ENCODE peak calls at places on chromosomes 3 and 15, in four cellular contexts. One of them, this sample, is unnamed.
A peak's percentile ranks its signal among the peaks of the same experiment; 100 is the strongest.

GRCh38 chr3:43059456-43059855 is 46.4 kb downstream of the POMGNT2 start:
- DNase-seq in amygdala: no peak
- DNase-seq in NCI-H146: no peak
- DNase-seq in EL: no peak
- DNase-seq in this sample: no peak

GRCh38 chr3:128663151-128663550 is 12.5 kb upstream of the RPN1 start:
- DNase-seq in amygdala: no peak
- DNase-seq in NCI-H146: no peak
- DNase-seq in EL: no peak
- DNase-seq in this sample: no peak

GRCh38 chr15:75307778-75308390 is 25.2 kb downstream of the GOLGA6D start:
- DNase-seq in amygdala: no peak
- DNase-seq in NCI-H146: peak; percentile 52
- DNase-seq in EL: peak; percentile 34
- DNase-seq in this sample: no peak

GRCh38 chr15:29747837-29748417 is 74.3 kb downstream of the TJP1 start:
- DNase-seq in amygdala: no peak
- DNase-seq in NCI-H146: no peak
- DNase-seq in EL: peak; percentile 13
- DNase-seq in this sample: no peak

GRCh38 chr15:41263891-41264351 is 32.9 kb downstream of the CHP1 start:
- DNase-seq in amygdala: no peak
- DNase-seq in NCI-H146: no peak
- DNase-seq in EL: no peak
- DNase-seq in this sample: no peak

GRCh38 chr15:34514251-34514760 is 69.1 kb downstream of the GOLGA8B start:
- DNase-seq in amygdala: no peak
- DNase-seq in NCI-H146: no peak
- DNase-seq in EL: peak; percentile 40
- DNase-seq in this sample: peak; percentile 18

GRCh38 chr15:75397494-75397893 is 29.1 kb upstream of the MAN2C1 start:
- DNase-seq in amygdala: no peak
- DNase-seq in NCI-H146: no peak
- DNase-seq in EL: peak; percentile 45
- DNase-seq in this sample: no peak

GRCh38 chr15:31130576-31131237 is 29.2 kb upstream of the TRPM1 start:
- DNase-seq in amygdala: no peak
- DNase-seq in NCI-H146: no peak
- DNase-seq in EL: no peak
- DNase-seq in this sample: no peak

GRCh38 chr15:73838795-73839565 is 34.4 kb upstream of the TBC1D21 start:
- DNase-seq in amygdala: peak; percentile 10
- DNase-seq in NCI-H146: no peak
- DNase-seq in EL: peak; percentile 5
- DNase-seq in this sample: no peak

GRCh38 chr15:75174102-75174501 is 27.6 kb upstream of the C15orf39 start:
- DNase-seq in amygdala: no peak
- DNase-seq in NCI-H146: no peak
- DNase-seq in EL: no peak
- DNase-seq in this sample: no peak

GRCh38 chr15:59303136-59303535 is 69.5 kb downstream of the MYO1E start:
- DNase-seq in amygdala: no peak
- DNase-seq in NCI-H146: no peak
- DNase-seq in EL: no peak
- DNase-seq in this sample: no peak

GRCh38 chr15:79922512-79923067 is 25.8 kb upstream of the MTHFS start:
- DNase-seq in amygdala: no peak
- DNase-seq in NCI-H146: no peak
- DNase-seq in EL: no peak
- DNase-seq in this sample: no peak

GRCh38 chr3:3776607-3777006 is 22.6 kb upstream of the LRRN1 start:
- DNase-seq in amygdala: no peak
- DNase-seq in NCI-H146: no peak
- DNase-seq in EL: no peak
- DNase-seq in this sample: no peak

GRCh38 chr3:32866533-32866932 is 48.7 kb downstream of the TRIM71 start:
- DNase-seq in amygdala: no peak
- DNase-seq in NCI-H146: no peak
- DNase-seq in EL: no peak
- DNase-seq in this sample: no peak

GRCh38 chr3:107269081-107269480 is 108.2 kb upstream of the CCDC54 start:
- DNase-seq in amygdala: no peak
- DNase-seq in NCI-H146: no peak
- DNase-seq in EL: no peak
- DNase-seq in this sample: no peak

GRCh38 chr3:40350529-40350928 is 36.5 kb upstream of the ENTPD3 start:
- DNase-seq in amygdala: no peak
- DNase-seq in NCI-H146: no peak
- DNase-seq in EL: no peak
- DNase-seq in this sample: no peak

GRCh38 chr3:168973897-168974296 is 689.6 kb downstream of the MECOM start:
- DNase-seq in amygdala: no peak
- DNase-seq in NCI-H146: no peak
- DNase-seq in EL: peak; percentile 12
- DNase-seq in this sample: no peak

GRCh38 chr3:17775073-17775472 is 32.6 kb upstream of the TBC1D5 start:
- DNase-seq in amygdala: no peak
- DNase-seq in NCI-H146: no peak
- DNase-seq in EL: no peak
- DNase-seq in this sample: no peak

GRCh38 chr15:25236143-25236860 is 202.5 kb downstream of the UBE3A start:
- DNase-seq in amygdala: no peak
- DNase-seq in NCI-H146: no peak
- DNase-seq in EL: no peak
- DNase-seq in this sample: no peak

GRCh38 chr3:139794469-139795265 is 116.9 kb upstream of the NMNAT3 start:
- DNase-seq in amygdala: no peak
- DNase-seq in NCI-H146: no peak
- DNase-seq in EL: no peak
- DNase-seq in this sample: no peak

GRCh38 chr15:90818251-90819210 is 49.9 kb upstream of the FURIN start:
- DNase-seq in amygdala: no peak
- DNase-seq in NCI-H146: no peak
- DNase-seq in EL: no peak
- DNase-seq in this sample: no peak

GRCh38 chr15:29170496-29170895 is 99.1 kb downstream of the NSMCE3 start:
- DNase-seq in amygdala: no peak
- DNase-seq in NCI-H146: no peak
- DNase-seq in EL: no peak
- DNase-seq in this sample: no peak

GRCh38 chr3:182793663-182794454 is 555 bp downstream of the ATP11B start:
- DNase-seq in amygdala: peak; percentile 21
- DNase-seq in NCI-H146: peak; percentile 76
- DNase-seq in EL: peak; percentile 65
- DNase-seq in this sample: peak; percentile 20

GRCh38 chr3:139893963-139894637 is 40.9 kb upstream of the CLSTN2 start:
- DNase-seq in amygdala: no peak
- DNase-seq in NCI-H146: no peak
- DNase-seq in EL: no peak
- DNase-seq in this sample: no peak

GRCh38 chr3:169871129-169871886 is 1.6 kb upstream of the LRRC31 start:
- DNase-seq in amygdala: no peak
- DNase-seq in NCI-H146: no peak
- DNase-seq in EL: no peak
- DNase-seq in this sample: peak; percentile 81

GRCh38 chr15:61169904-61170695 is 59.0 kb downstream of the RORA start:
- DNase-seq in amygdala: no peak
- DNase-seq in NCI-H146: no peak
- DNase-seq in EL: no peak
- DNase-seq in this sample: peak; percentile 83

GRCh38 chr15:94815110-94815726 is 583.9 kb downstream of the MCTP2 start:
- DNase-seq in amygdala: no peak
- DNase-seq in NCI-H146: no peak
- DNase-seq in EL: no peak
- DNase-seq in this sample: no peak

GRCh38 chr15:75827691-75828090 is 15.6 kb upstream of the UBE2Q2 start:
- DNase-seq in amygdala: no peak
- DNase-seq in NCI-H146: no peak
- DNase-seq in EL: no peak
- DNase-seq in this sample: no peak

GRCh38 chr3:148255981-148256969 is 441.4 kb upstream of the AGTR1 start:
- DNase-seq in amygdala: no peak
- DNase-seq in NCI-H146: no peak
- DNase-seq in EL: no peak
- DNase-seq in this sample: no peak

GRCh38 chr3:194249323-194250103 is 101.6 kb downstream of the CPN2 start:
- DNase-seq in amygdala: no peak
- DNase-seq in NCI-H146: no peak
- DNase-seq in EL: no peak
- DNase-seq in this sample: no peak

GRCh38 chr15:31285772-31286261 is 40.8 kb upstream of the KLF13 start:
- DNase-seq in amygdala: no peak
- DNase-seq in NCI-H146: no peak
- DNase-seq in EL: no peak
- DNase-seq in this sample: no peak

GRCh38 chr3:16817201-16817600 is 67.6 kb upstream of the PLCL2 start:
- DNase-seq in amygdala: no peak
- DNase-seq in NCI-H146: no peak
- DNase-seq in EL: no peak
- DNase-seq in this sample: no peak

GRCh38 chr15:43511012-43511885 is 6.2 kb upstream of the MAP1A start:
- DNase-seq in amygdala: no peak
- DNase-seq in NCI-H146: peak; percentile 62
- DNase-seq in EL: peak; percentile 16
- DNase-seq in this sample: no peak

GRCh38 chr3:195087321-195087720 is 183.6 kb downstream of the XXYLT1 start:
- DNase-seq in amygdala: no peak
- DNase-seq in NCI-H146: no peak
- DNase-seq in EL: no peak
- DNase-seq in this sample: no peak

GRCh38 chr3:32855350-32855953 is 37.7 kb downstream of the TRIM71 start:
- DNase-seq in amygdala: no peak
- DNase-seq in NCI-H146: no peak
- DNase-seq in EL: no peak
- DNase-seq in this sample: no peak

GRCh38 chr15:94247789-94248638 is 16.7 kb downstream of the MCTP2 start:
- DNase-seq in amygdala: no peak
- DNase-seq in NCI-H146: no peak
- DNase-seq in EL: no peak
- DNase-seq in this sample: no peak